ENCODE peak calls at places on chromosomes 4 and X, in six cellular contexts. O is spleen, A is small intestine, V is heart right ventricle, E is psoas muscle, U is WERI-Rb-1. C is an unnamed sample.

GRCh38 chrX:45952030-45952429 is 593.2 kb downstream of the ZNF674 start:
- DNase-seq in U (no peak), E (no peak), O (no peak), V (no peak), A (no peak), C (no peak)

GRCh38 chrX:24862343-24862742 is 153.4 kb downstream of the ARX start:
- DNase-seq in V (no peak), E (no peak), A (no peak), U (no peak), O (no peak), C (no peak)

GRCh38 chr4:26050212-26050643 is 136.2 kb downstream of the SMIM20 start:
- DNase-seq in E (peak; percentile 61), O (no peak), V (peak; percentile 47), U (peak; percentile 39), A (no peak), C (no peak)

GRCh38 chrX:45445745-45446412 is 245.2 kb upstream of the DIPK2B start:
- DNase-seq in O (no peak), E (no peak), V (no peak), U (no peak), A (peak; percentile 50), C (no peak)

GRCh38 chr4:12852338-12853307 is 631.5 kb downstream of the RAB28 start:
- DNase-seq in A (peak; percentile 57), O (no peak), U (no peak), V (no peak), E (no peak), C (no peak)

GRCh38 chr4:117001077-117001476 is 84.3 kb downstream of the TRAM1L1 start:
- DNase-seq in O (no peak), E (no peak), U (peak; percentile 81), V (no peak), A (no peak), C (no peak)

GRCh38 chr4:145735777-145736176 is 55.8 kb downstream of the C4orf51 start:
- DNase-seq in U (no peak), A (no peak), O (no peak), E (peak; percentile 50), V (no peak), C (no peak)

GRCh38 chr4:161189286-161190134 is 974.3 kb downstream of the FSTL5 start:
- DNase-seq in O (no peak), U (no peak), V (no peak), A (no peak), E (no peak), C (no peak)

GRCh38 chr4:84231539-84232055 is 267.5 kb downstream of the NKX6-1 start:
- DNase-seq in V (no peak), U (no peak), O (no peak), A (no peak), E (no peak), C (no peak)

GRCh38 chr4:24434193-24434728 is 150.1 kb downstream of the DHX15 start:
- DNase-seq in V (no peak), O (no peak), E (no peak), A (peak; percentile 5), U (peak; percentile 61), C (no peak)

GRCh38 chrX:79130857-79131256 is 13.6 kb upstream of the GPR174 start:
- DNase-seq in E (no peak), O (no peak), V (no peak), A (no peak), U (no peak), C (no peak)

GRCh38 chr4:12672320-12672719 is 811.8 kb downstream of the RAB28 start:
- DNase-seq in V (no peak), U (no peak), E (no peak), A (no peak), O (no peak), C (no peak)

GRCh38 chr4:2795558-2796260 is 2.8 kb downstream of the SH3BP2 start:
- DNase-seq in E (peak; percentile 51), U (no peak), O (peak; percentile 83), A (no peak), V (peak; percentile 29), C (no peak)

GRCh38 chr4:39729557-39729956 is 31.6 kb downstream of the UBE2K start:
- DNase-seq in V (no peak), U (no peak), O (no peak), E (no peak), A (no peak), C (no peak)

GRCh38 chrX:103616676-103617186 is 9.0 kb downstream of the TCEAL3 start:
- DNase-seq in E (no peak), O (no peak), U (no peak), A (no peak), V (no peak), C (no peak)

GRCh38 chr4:156710571-156711195 is 260.9 kb downstream of the PDGFC start:
- DNase-seq in E (no peak), A (no peak), U (no peak), O (no peak), V (no peak), C (no peak)

GRCh38 chrX:13685126-13685763 is 3.7 kb upstream of the RAB9A start:
- DNase-seq in A (no peak), V (no peak), O (no peak), U (no peak), E (no peak), C (no peak)

DNA sequence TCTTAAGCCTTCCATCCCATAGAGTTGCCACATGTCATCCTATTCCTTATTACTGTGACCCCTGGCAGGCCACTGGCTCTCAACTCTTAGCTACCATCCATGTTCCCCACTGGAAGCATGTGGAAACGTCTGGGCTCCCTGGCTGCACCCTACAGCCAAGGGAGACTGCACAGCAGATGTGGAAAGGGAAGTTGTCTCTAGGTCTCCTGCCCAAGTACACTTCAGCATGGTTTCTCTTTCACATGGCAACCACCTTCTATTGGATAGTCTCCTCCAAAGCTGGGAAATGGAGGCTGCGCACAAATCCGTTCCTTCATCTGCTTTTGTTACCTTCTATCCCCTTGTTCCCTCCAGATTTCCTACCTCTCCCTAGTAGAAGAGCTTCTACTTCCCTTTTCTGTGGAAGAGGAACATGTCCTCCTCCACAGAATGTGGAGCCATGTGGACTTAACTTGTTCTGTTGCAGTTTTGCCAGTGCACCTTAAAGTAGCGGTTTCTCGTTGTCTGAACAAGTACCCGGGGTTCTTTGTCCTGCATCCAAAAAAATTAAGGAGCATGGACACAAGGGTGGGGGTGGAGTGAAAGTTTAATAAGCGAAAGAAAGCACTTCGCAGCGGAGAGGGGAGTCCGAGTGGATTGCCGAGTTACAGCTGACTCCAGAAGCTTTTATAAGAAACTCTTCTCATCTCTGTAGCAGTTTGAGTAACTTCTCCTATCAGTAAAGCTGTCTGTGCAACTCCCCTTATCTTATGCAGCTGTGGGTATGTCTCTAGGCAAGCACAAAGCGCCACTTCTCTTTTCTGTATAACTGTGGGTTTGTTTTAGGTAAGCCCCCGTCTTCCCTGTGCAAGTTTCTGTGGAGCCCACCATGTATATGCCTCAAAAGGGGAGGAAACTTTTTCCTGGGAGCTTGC is 52.5 kb downstream of the HMGB2 start:
- DNase-seq in E (no peak), A (no peak), V (no peak), U (no peak), O (no peak), C (no peak)
- H3K27ac ChIP-seq in E (no peak overlapping the region), A (no peak overlapping the region), V (no peak overlapping the region), U (no peak overlapping the region), O (no peak overlapping the region), C (no peak overlapping the region)

DNA sequence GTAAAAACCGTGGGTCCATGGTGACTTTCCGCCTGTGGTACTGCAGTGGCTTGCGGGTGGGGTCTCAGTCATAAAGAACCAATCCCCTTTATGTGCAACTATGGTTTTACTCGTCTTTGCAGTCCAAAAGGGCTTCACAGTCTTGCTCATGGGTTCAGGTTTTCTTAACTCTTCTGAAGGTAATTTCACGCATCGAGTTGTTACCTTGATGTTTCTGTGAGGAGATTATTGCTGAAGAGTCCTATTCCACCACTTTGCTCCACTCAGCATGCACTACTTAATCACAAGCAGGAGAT is 41.5 kb downstream of the F8 start:
- DNase-seq in O (no peak), V (no peak), A (no peak), U (no peak), E (no peak), C (no peak)
- H3K4me3 ChIP-seq in O (peak overlapping the region; percentile 64), V (peak overlapping the region; percentile 43), A (no peak overlapping the region), U (peak overlapping the region; percentile 13), E (peak overlapping the region; percentile 53), C (peak overlapping the region; percentile 71)

DNA sequence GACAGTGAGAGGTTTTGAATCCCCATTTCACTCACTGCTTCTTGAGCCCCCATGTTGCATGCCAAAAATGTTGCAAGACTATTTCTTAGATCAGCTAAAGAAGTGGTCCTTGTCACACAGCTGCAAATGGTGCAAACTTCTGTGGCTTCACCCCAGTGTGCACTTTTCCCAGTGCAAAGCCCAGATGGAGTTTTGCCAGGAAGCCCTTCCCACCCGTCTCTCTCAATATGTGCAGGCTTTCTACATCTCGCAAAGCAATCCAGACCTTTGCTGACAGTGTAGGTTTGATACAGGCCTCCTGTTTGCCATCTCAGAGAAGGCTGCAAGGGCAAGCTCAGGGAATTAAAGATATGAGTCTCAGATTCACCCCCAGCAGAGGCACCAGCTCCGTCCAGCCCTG is 205.0 kb upstream of the CT83 start:
- DNase-seq in V (no peak), O (no peak), E (peak; percentile 45), U (no peak), A (no peak), C (no peak)
- H3K27ac ChIP-seq in V (no peak overlapping the region), O (no peak overlapping the region), E (no peak overlapping the region), U (no peak overlapping the region), A (no peak overlapping the region), C (no peak overlapping the region)

DNA sequence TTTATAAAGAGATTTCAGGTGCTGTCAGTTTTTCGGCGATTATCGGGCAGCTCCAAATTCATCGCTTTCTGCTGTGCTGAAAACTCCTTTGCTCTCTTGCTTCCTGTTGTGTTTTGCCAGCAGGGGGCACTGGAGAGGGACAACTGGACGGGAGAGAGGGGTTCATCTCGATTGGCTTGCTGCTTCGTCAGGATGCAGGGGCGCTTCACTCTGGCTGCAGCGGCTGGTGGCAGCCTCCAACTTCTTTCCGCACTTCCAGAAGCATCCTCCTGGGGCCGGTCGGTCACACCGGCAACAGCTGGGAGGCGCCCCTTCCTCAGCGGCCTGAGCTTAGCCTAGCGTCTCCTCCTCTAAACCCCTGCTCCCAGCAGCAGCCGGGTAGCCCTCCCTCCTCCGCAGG is 29.5 kb downstream of the MSL3 start:
- DNase-seq in A (peak; percentile 66), V (peak; percentile 41), O (peak; percentile 83), U (peak; percentile 31), E (peak; percentile 77), C (no peak)
- H3K4me3 ChIP-seq in A (no peak overlapping the region), V (peak overlapping the region; percentile 27), O (peak overlapping the region; percentile 32), U (no peak overlapping the region), E (peak overlapping the region; percentile 35), C (peak overlapping the region; percentile 55)

DNA sequence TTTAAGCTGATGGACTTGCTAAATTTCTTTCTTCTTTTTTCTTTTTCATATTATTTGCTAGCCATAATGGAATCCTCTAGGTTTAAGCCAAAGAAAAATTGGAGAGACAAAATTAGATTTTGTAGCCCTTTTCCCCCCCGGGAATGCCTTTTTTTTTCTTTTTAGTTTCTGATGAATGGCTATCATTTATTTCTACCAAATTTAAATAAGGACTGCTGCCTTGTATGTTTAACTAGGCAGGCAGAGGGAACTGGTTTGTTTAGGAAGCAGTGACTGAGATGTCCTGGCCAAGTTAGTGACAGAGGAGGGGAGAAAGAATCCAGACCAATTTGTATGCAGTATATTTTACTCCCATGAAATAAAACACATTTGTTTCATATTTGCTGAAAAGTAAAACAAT is 5.8 kb downstream of the PITX2 start:
- DNase-seq in V (no peak), O (no peak), E (no peak), A (no peak), U (no peak), C (no peak)
- H3K27ac ChIP-seq in V (no peak overlapping the region), O (no peak overlapping the region), E (peak overlapping the region; percentile 99), A (no peak overlapping the region), U (no peak overlapping the region), C (no peak overlapping the region)

C was measured in thoracic aorta.